ENCODE peak calls at places on chromosomes 2 and 18, in five cellular contexts. D, F, B, T and V are unnamed samples.

GRCh38 chr2:21422050-21422449 is 298.3 kb downstream of the TDRD15 start:
- DNase-seq in D (peak), F (no peak), T (no peak), B (peak), V (peak)

GRCh38 chr2:170324640-170325046 is 146.7 kb downstream of the MYO3B start:
- DNase-seq in D (peak), T (no peak), F (peak), B (peak), V (peak)

GRCh38 chr2:238649936-238650518 is 197.9 kb upstream of the TWIST2 start:
- DNase-seq in T (no peak), D (no peak), F (no peak), B (no peak), V (no peak)

GRCh38 chr2:239240480-239240881 is 160.3 kb downstream of the HDAC4 start:
- DNase-seq in F (no peak), B (no peak), T (no peak), D (no peak), V (no peak)

GRCh38 chr2:228224410-228224809 is 42.9 kb upstream of the SPHKAP start:
- DNase-seq in F (no peak), B (no peak), T (no peak), D (no peak), V (no peak)

GRCh38 chr2:157181234-157181633 is 76.3 kb upstream of the GALNT5 start:
- DNase-seq in T (no peak), D (no peak), B (peak), F (no peak), V (no peak)

GRCh38 chr2:241217320-241218031 is 29.0 kb downstream of the ANO7 start:
- DNase-seq in D (peak), B (peak), T (peak), F (peak), V (peak)

GRCh38 chr18:9673296-9674251 is 34.5 kb upstream of the RAB31 start:
- DNase-seq in B (peak), F (no peak), D (peak), T (no peak), V (peak)

GRCh38 chr2:64785245-64785644 is 131.5 kb upstream of the SERTAD2 start:
- DNase-seq in T (no peak), B (no peak), F (no peak), D (no peak), V (no peak)

GRCh38 chr2:60581461-60582282 is 28.2 kb upstream of the BCL11A start:
- DNase-seq in B (peak), T (peak), F (peak), D (peak), V (peak)

GRCh38 chr2:82182270-82182669 is 1877.7 kb upstream of the LRRTM1 start:
- DNase-seq in D (no peak), F (no peak), T (no peak), B (no peak), V (no peak)

GRCh38 chr2:66729391-66729790 is 294.5 kb downstream of the MEIS1 start:
- DNase-seq in B (peak), D (no peak), F (no peak), T (no peak), V (no peak)

GRCh38 chr2:119475225-119475856 is 43.7 kb downstream of the TMEM37 start:
- DNase-seq in T (no peak), F (no peak), B (no peak), D (no peak), V (no peak)

GRCh38 chr18:47118986-47119385 is 31.3 kb downstream of the HDHD2 start:
- DNase-seq in F (no peak), B (peak), D (no peak), T (no peak), V (no peak)

GRCh38 chr2:82330104-82330503 is 2025.6 kb upstream of the LRRTM1 start:
- DNase-seq in T (no peak), B (no peak), F (no peak), D (no peak), V (no peak)

GRCh38 chr2:134289225-134289624 is 35.4 kb downstream of the MGAT5 start:
- DNase-seq in F (no peak), B (no peak), T (no peak), D (no peak), V (no peak)

GRCh38 chr2:158598856-158599517 is 142.2 kb downstream of the PKP4 start:
- DNase-seq in B (peak), F (no peak), D (no peak), T (no peak), V (no peak)

GRCh38 chr2:233429175-233429897 is 75.0 kb downstream of the DGKD start:
- DNase-seq in T (no peak), B (no peak), D (no peak), F (no peak), V (no peak)

GRCh38 chr2:24507511-24507910 is 16.5 kb downstream of the NCOA1 start:
- DNase-seq in F (no peak), T (no peak), D (no peak), B (no peak), V (no peak)

GRCh38 chr2:231680992-231681852 is 27.1 kb upstream of the PTMA start:
- DNase-seq in F (peak), D (peak), B (peak), T (peak), V (no peak)
- TF ChIP-seq POLR2A in F (peak), D (no peak), B (peak), T (peak), V (peak)

DNA sequence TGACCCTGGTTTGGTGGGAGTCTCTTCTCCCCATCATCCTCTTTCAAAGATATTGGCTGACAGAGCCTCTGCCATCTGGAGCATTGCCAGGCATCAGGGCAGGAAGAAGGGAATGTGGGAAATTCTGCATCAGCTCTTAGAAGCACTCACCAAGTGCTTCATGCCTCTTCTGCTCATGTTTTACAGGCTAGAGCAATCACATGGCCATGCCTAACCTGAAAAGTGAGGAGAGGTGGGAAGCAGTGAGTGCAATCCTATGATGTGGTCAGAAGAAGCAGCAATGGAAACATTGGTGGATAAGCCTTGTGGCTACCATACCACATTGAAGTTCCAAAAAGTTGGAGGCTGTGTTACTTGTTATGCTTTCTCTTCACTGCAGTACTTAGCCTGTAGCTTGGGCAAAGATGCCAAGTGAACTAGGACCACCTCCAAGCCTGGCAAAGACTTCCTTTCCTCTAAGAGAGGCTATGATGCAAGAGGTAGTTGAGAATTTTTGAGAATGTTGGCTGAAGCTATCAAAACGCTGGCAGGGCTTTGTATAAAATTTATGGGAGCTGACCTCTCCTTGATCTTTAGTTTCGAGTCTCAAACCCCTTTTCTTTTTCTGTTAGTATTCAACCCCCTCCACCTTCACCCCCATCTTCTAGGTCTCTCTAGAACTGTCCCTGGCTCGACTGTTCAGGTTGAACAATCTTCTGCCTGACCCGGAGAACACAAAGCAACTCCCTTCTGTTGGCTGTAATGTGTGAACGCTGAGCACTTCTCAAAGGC is 64.2 kb downstream of the BCL2L11 start:
- DNase-seq in B (no peak), D (no peak), F (peak), T (no peak), V (no peak)
- TF ChIP-seq POLR2A in B (no peak), D (no peak), F (no peak), T (no peak), V (no peak)

GRCh38 chr2:218400167-218400929 is 680 bp downstream of the CTDSP1 start:
- DNase-seq in D (peak), F (no peak), T (peak), B (no peak), V (no peak)
- TF ChIP-seq POLR2A in D (no peak), F (no peak), T (no peak), B (no peak), V (peak)

GRCh38 chr18:51196116-51196810 is 1.2 kb downstream of the MEX3C start:
- DNase-seq in B (peak), T (peak), F (peak), D (no peak), V (no peak)
- TF ChIP-seq POLR2A in B (no peak), T (no peak), F (no peak), D (no peak), V (no peak)

DNA sequence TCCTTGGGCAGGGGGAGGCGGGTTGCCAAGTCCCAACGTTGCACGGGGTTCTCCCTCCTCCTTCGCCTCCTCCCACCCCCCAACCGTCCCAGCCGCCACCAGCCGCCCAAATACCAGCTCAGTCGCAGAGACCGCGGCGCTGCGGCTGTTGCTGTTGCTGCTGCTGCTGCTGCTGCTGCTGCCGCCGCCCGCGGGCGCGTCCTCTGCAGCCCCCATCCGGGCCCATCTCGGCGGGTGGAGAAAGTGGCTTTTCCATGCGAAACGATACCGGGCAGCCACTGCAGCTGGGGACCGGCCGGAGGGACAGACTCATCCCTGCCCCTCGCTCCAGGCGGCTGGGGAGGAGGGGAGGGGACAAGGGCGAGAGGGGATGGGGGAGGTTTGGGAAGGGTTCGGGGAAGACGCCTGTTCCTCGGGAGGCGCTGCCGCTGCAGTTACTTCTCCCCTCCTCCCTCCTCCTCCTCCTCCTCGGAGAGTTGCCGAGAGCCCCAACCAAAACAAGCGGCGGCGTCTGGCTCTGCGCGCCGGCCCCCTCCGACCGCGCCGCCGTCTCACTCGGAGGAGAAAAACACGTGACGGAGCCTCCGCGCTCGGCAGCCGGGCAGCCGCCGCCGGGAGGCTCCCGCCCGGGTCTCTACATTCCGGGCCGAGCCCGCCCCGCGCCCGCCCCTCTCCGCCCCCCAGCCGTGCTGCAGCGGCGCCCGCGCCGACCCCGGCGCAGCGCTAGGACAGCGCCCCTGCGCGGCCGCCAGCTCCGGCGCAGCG is at the start of gene IRS1:
- DNase-seq in T (peak), D (peak), B (peak), F (peak), V (peak)
- TF ChIP-seq POLR2A in T (no peak), D (no peak), B (no peak), F (peak), V (peak)

GRCh38 chr2:237482485-237482884 is 4.6 kb upstream of the MLPH start:
- DNase-seq in F (peak), B (no peak), D (no peak), T (peak), V (no peak)
- TF ChIP-seq POLR2A in F (peak), B (no peak), D (no peak), T (no peak), V (no peak)